ENCODE peak calls at places on chromosomes 4 and X, in seven cellular contexts. K is esophagus squamous epithelium, U is testis, S is sigmoid colon, M is A549, Z is tibial nerve, X is ovary. N is an unnamed sample.
A peak's percentile ranks its signal among the peaks of the same experiment; 100 is the strongest.

GRCh38 chr4:8200302-8200975 is 1.3 kb downstream of the SH3TC1 start:
- DNase-seq in K (no peak), U (peak; percentile 75), S (peak; percentile 83), M (no peak), Z (no peak), X (no peak), N (peak; percentile 58)

GRCh38 chrX:68710870-68711576 is 63.6 kb downstream of the STARD8 start:
- DNase-seq in K (no peak), U (peak; percentile 28), S (peak; percentile 77), M (peak; percentile 65), Z (no peak), X (no peak), N (peak; percentile 45)

GRCh38 chr4:42995343-42995944 is 102.9 kb downstream of the GRXCR1 start:
- DNase-seq in K (no peak), U (no peak), S (no peak), M (peak; percentile 11), Z (no peak), X (no peak), N (no peak)

GRCh38 chrX:40152706-40153334 is 55.1 kb upstream of the BCOR start:
- DNase-seq in K (no peak), U (no peak), S (peak; percentile 77), M (peak; percentile 42), Z (no peak), X (peak; percentile 59), N (no peak)

GRCh38 chr4:187019896-187020295 is 296.2 kb upstream of the FAT1 start:
- DNase-seq in K (no peak), U (no peak), S (no peak), M (no peak), Z (no peak), X (no peak), N (no peak)

GRCh38 chrX:21493226-21493850 is 119.1 kb downstream of the CNKSR2 start:
- DNase-seq in K (no peak), U (no peak), S (no peak), M (no peak), Z (no peak), X (no peak), N (no peak)

GRCh38 chr4:73606465-73606974 is 13.7 kb downstream of the RASSF6 start:
- DNase-seq in K (no peak), U (no peak), S (no peak), M (no peak), Z (no peak), X (no peak), N (no peak)

GRCh38 chrX:123920065-123920785 is 41.3 kb upstream of the STAG2 start:
- DNase-seq in K (no peak), U (no peak), S (no peak), M (peak; percentile 25), Z (no peak), X (no peak), N (no peak)

GRCh38 chrX:46965125-46965758 is 53.0 kb downstream of the JADE3 start:
- DNase-seq in K (no peak), U (no peak), S (no peak), M (no peak), Z (no peak), X (no peak), N (no peak)

GRCh38 chrX:110081320-110081719 is 78.4 kb downstream of the TMEM164 start:
- DNase-seq in K (no peak), U (no peak), S (no peak), M (no peak), Z (no peak), X (no peak), N (no peak)

GRCh38 chrX:110081740-110082139 is 78.8 kb downstream of the TMEM164 start:
- DNase-seq in K (no peak), U (no peak), S (peak; percentile 72), M (peak; percentile 64), Z (no peak), X (peak; percentile 54), N (peak; percentile 51)

GRCh38 chrX:110086916-110087484 is 84.1 kb downstream of the TMEM164 start:
- DNase-seq in K (no peak), U (no peak), S (no peak), M (peak; percentile 94), Z (no peak), X (no peak), N (no peak)

GRCh38 chrX:110086162-110086915 is 83.4 kb downstream of the TMEM164 start:
- DNase-seq in K (no peak), U (no peak), S (no peak), M (peak; percentile 75), Z (no peak), X (no peak), N (no peak)

GRCh38 chrX:110082156-110082555 is 79.2 kb downstream of the TMEM164 start:
- DNase-seq in K (no peak), U (peak; percentile 13), S (no peak), M (peak; percentile 57), Z (no peak), X (peak; percentile 41), N (no peak)
- H3K27ac ChIP-seq in K (peak overlapping the region; percentile 69), U (no peak overlapping the region), S (peak overlapping the region; percentile 60), M (peak overlapping the region; percentile 85), Z (no peak overlapping the region), X (peak overlapping the region; percentile 24), N (peak overlapping the region; percentile 70)

GRCh38 chr4:127630152-127630551 is 2.6 kb upstream of the INTU start:
- DNase-seq in K (no peak), U (no peak), S (no peak), M (no peak), Z (no peak), X (no peak), N (no peak)

GRCh38 chr4:127631420-127631819 is 1.3 kb upstream of the INTU start:
- DNase-seq in K (no peak), U (no peak), S (no peak), M (no peak), Z (no peak), X (no peak), N (no peak)

GRCh38 chr4:127634181-127634580 is 1.4 kb downstream of the INTU start:
- DNase-seq in K (no peak), U (no peak), S (no peak), M (no peak), Z (no peak), X (no peak), N (no peak)

GRCh38 chr4:127632420-127633403 is at the start of gene INTU:
- DNase-seq in K (peak; percentile 31), U (peak; percentile 99), S (peak; percentile 97), M (peak; percentile 91), Z (peak; percentile 88), X (peak; percentile 94), N (peak; percentile 91)
- TF ChIP-seq POLR2A in K (no peak), U (no peak), S (no peak), M (peak; percentile 32), Z (peak; percentile 31), X (no peak), N (no peak)

GRCh38 chr4:163875327-163875726 is 380.8 kb downstream of the TMA16 start:
- DNase-seq in K (no peak), U (no peak), S (no peak), M (no peak), Z (no peak), X (no peak), N (no peak)
- TF ChIP-seq CTCF in K (no peak), U (no peak), S (no peak), M (no peak), Z (no peak), X (no peak), N (no peak)

GRCh38 chr4:28449080-28449479 is 1588.4 kb downstream of the STIM2 start:
- DNase-seq in K (no peak), U (no peak), S (no peak), M (no peak), Z (no peak), X (no peak), N (no peak)

GRCh38 chr4:28443371-28443770 is 1582.7 kb downstream of the STIM2 start:
- DNase-seq in K (no peak), U (no peak), S (no peak), M (no peak), Z (no peak), X (no peak), N (no peak)

GRCh38 chr4:28444886-28445496 is 1584.3 kb downstream of the STIM2 start:
- DNase-seq in K (no peak), U (no peak), S (no peak), M (no peak), Z (no peak), X (no peak), N (no peak)

DNA sequence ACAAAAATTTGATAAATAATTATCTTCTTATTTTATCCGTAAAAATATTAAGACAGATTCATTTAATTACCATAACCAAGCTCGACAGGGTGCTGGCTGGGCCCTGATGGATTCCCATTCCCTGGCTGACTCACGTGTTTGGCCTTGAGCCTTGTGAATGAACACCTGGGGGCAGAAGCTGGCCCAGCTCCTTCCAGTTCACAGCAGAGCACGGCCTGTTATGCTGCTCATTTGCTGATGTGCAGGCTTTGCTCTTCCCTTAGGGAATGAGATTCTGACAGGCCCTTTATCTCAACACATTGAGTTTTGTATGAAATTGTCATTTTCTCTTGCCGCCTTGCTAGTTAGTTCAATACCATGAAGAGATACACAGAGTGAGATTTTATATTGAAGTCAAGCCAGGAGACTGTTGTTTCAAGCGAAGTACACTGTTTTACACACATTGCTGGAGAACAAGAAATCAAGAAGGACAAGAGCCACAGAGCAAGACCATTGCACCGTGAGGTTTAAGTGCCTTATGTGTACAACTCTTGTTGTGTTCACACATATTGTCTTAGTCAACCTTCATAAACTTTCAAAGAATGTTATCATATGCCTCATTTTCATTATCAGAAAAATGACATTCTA is 1583.3 kb downstream of the STIM2 start:
- DNase-seq in K (no peak), U (no peak), S (no peak), M (no peak), Z (no peak), X (no peak), N (no peak)
- H3K27ac ChIP-seq in K (no peak overlapping the region), U (no peak overlapping the region), S (no peak overlapping the region), M (no peak overlapping the region), Z (no peak overlapping the region), X (no peak overlapping the region), N (no peak overlapping the region)

DNA sequence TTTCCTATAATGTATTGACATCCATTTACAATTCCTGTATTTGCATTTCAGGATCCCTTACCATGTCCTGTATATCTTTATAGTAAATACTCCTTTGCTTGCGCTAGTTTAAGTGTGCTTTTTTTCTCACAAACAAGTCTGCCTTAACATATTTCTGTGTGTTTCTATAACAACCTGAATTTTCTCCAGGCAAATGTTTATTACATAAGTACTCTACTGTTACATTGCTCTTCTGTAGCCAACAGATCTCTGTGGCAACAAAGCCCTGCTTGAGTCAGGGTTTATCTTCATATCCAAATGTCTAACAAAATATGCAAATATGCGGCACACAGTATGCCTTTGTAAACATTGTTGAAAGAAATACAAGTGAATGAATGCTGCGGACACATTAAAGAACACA is 625.5 kb downstream of the TLL1 start:
- DNase-seq in K (no peak), U (no peak), S (no peak), M (no peak), Z (no peak), X (no peak), N (no peak)
- TF ChIP-seq POLR2A in K (no peak), U (no peak), S (no peak), M (no peak), Z (no peak), X (no peak), N (no peak)

GRCh38 chr4:30460818-30461217 is 259.4 kb upstream of the PCDH7 start:
- DNase-seq in K (no peak), U (no peak), S (no peak), M (no peak), Z (no peak), X (no peak), N (no peak)

GRCh38 chr4:30461218-30461617 is 259.0 kb upstream of the PCDH7 start:
- DNase-seq in K (no peak), U (no peak), S (no peak), M (no peak), Z (no peak), X (no peak), N (no peak)
- TF ChIP-seq CTCF in K (no peak), U (no peak), S (no peak), M (no peak), Z (no peak), X (no peak), N (no peak)

GRCh38 chrX:56232221-56233082 is at the start of gene KLF8:
- DNase-seq in K (no peak), U (peak; percentile 76), S (peak; percentile 76), M (no peak), Z (peak; percentile 39), X (peak; percentile 62), N (peak; percentile 22)
- H3K27ac ChIP-seq in K (peak within 1 kb of the TSS; percentile 90), U (peak within 1 kb of the TSS; percentile 86), S (peak within 1 kb of the TSS; percentile 84), M (no peak within 1 kb of the TSS), Z (peak within 1 kb of the TSS; percentile 67), X (peak within 1 kb of the TSS; percentile 80), N (peak within 1 kb of the TSS; percentile 77)